ENCODE peak calls at places on chromosome 20, in eight cellular contexts. One of them, this sample, is unnamed. For H3K4me1, the result is how much of the 10 kb centered on the place peaks cover.

GRCh38 chr20:48180637-48181036 is 395.4 kb upstream of the SULF2 start:
- DNase-seq in psoas muscle: no peak
- DNase-seq in effector memory CD4-positive, alpha-beta T cell: no peak
- DNase-seq in vagina: no peak
- DNase-seq in MM.1S: no peak
- DNase-seq in GM12878: no peak
- DNase-seq in esophagus squamous epithelium: no peak
- DNase-seq in hepatocyte: no peak
- DNase-seq in this sample: no peak

GRCh38 chr20:59955131-59955796 is 3.0 kb upstream of the CDH26 start:
- DNase-seq in hepatocyte: peak
- DNase-seq in MM.1S: peak
- DNase-seq in GM12878: no peak
- DNase-seq in effector memory CD4-positive, alpha-beta T cell: no peak
- DNase-seq in esophagus squamous epithelium: no peak
- DNase-seq in psoas muscle: no peak
- DNase-seq in vagina: no peak
- DNase-seq in this sample: peak

GRCh38 chr20:60270341-60270740 is 312.1 kb downstream of the CDH26 start:
- DNase-seq in esophagus squamous epithelium: no peak
- DNase-seq in vagina: no peak
- DNase-seq in effector memory CD4-positive, alpha-beta T cell: no peak
- DNase-seq in GM12878: no peak
- DNase-seq in hepatocyte: no peak
- DNase-seq in psoas muscle: no peak
- DNase-seq in MM.1S: no peak
- DNase-seq in this sample: no peak

GRCh38 chr20:62069741-62070216 is 4.1 kb upstream of the TAF4 start:
- DNase-seq in vagina: no peak
- DNase-seq in psoas muscle: no peak
- DNase-seq in esophagus squamous epithelium: no peak
- DNase-seq in effector memory CD4-positive, alpha-beta T cell: no peak
- DNase-seq in MM.1S: no peak
- DNase-seq in GM12878: no peak
- DNase-seq in hepatocyte: peak
- DNase-seq in this sample: peak

GRCh38 chr20:49649672-49650071 is 64.0 kb downstream of the B4GALT5 start:
- DNase-seq in effector memory CD4-positive, alpha-beta T cell: no peak
- DNase-seq in vagina: no peak
- DNase-seq in hepatocyte: no peak
- DNase-seq in GM12878: no peak
- DNase-seq in esophagus squamous epithelium: no peak
- DNase-seq in psoas muscle: no peak
- DNase-seq in MM.1S: no peak
- DNase-seq in this sample: no peak

GRCh38 chr20:46999821-47000465 is 105.3 kb downstream of the EYA2 start:
- DNase-seq in hepatocyte: no peak
- DNase-seq in GM12878: no peak
- DNase-seq in psoas muscle: no peak
- DNase-seq in MM.1S: no peak
- DNase-seq in vagina: no peak
- DNase-seq in esophagus squamous epithelium: no peak
- DNase-seq in effector memory CD4-positive, alpha-beta T cell: no peak
- DNase-seq in this sample: no peak

GRCh38 chr20:12835999-12836398 is 172.8 kb upstream of the SPTLC3 start:
- DNase-seq in GM12878: no peak
- DNase-seq in psoas muscle: no peak
- DNase-seq in effector memory CD4-positive, alpha-beta T cell: no peak
- DNase-seq in esophagus squamous epithelium: no peak
- DNase-seq in hepatocyte: peak
- DNase-seq in MM.1S: no peak
- DNase-seq in vagina: no peak
- DNase-seq in this sample: no peak

GRCh38 chr20:59789641-59790040 is 143.8 kb downstream of the SYCP2 start:
- DNase-seq in GM12878: no peak
- DNase-seq in esophagus squamous epithelium: no peak
- DNase-seq in effector memory CD4-positive, alpha-beta T cell: no peak
- DNase-seq in psoas muscle: no peak
- DNase-seq in MM.1S: no peak
- DNase-seq in hepatocyte: no peak
- DNase-seq in vagina: peak
- DNase-seq in this sample: no peak

GRCh38 chr20:6576721-6577120 is 190.8 kb upstream of the BMP2 start:
- DNase-seq in psoas muscle: no peak
- DNase-seq in effector memory CD4-positive, alpha-beta T cell: no peak
- DNase-seq in GM12878: no peak
- DNase-seq in hepatocyte: no peak
- DNase-seq in vagina: no peak
- DNase-seq in MM.1S: no peak
- DNase-seq in esophagus squamous epithelium: no peak
- DNase-seq in this sample: no peak

GRCh38 chr20:4166726-4167035 is 151.3 kb upstream of the RNF24 start:
- DNase-seq in effector memory CD4-positive, alpha-beta T cell: no peak
- DNase-seq in hepatocyte: no peak
- DNase-seq in psoas muscle: no peak
- DNase-seq in esophagus squamous epithelium: no peak
- DNase-seq in GM12878: no peak
- DNase-seq in MM.1S: no peak
- DNase-seq in vagina: no peak
- DNase-seq in this sample: no peak

GRCh38 chr20:20241966-20242365 is 125.9 kb upstream of the INSM1 start:
- DNase-seq in GM12878: no peak
- DNase-seq in esophagus squamous epithelium: no peak
- DNase-seq in psoas muscle: no peak
- DNase-seq in MM.1S: no peak
- DNase-seq in vagina: no peak
- DNase-seq in hepatocyte: no peak
- DNase-seq in effector memory CD4-positive, alpha-beta T cell: no peak
- DNase-seq in this sample: no peak

GRCh38 chr20:34825530-34826362 is at the start of gene NCOA6:
- DNase-seq in psoas muscle: peak
- DNase-seq in MM.1S: peak
- DNase-seq in vagina: peak
- DNase-seq in GM12878: no peak
- DNase-seq in hepatocyte: peak
- DNase-seq in esophagus squamous epithelium: peak
- DNase-seq in effector memory CD4-positive, alpha-beta T cell: peak
- DNase-seq in this sample: peak

GRCh38 chr20:14454296-14454695 is 116.9 kb upstream of the FLRT3 start:
- DNase-seq in hepatocyte: no peak
- DNase-seq in esophagus squamous epithelium: no peak
- DNase-seq in MM.1S: no peak
- DNase-seq in vagina: no peak
- DNase-seq in psoas muscle: no peak
- DNase-seq in GM12878: no peak
- DNase-seq in effector memory CD4-positive, alpha-beta T cell: no peak
- DNase-seq in this sample: no peak

GRCh38 chr20:24966317-24967012 is 17.4 kb downstream of the CST7 start:
- DNase-seq in MM.1S: no peak
- DNase-seq in GM12878: no peak
- DNase-seq in psoas muscle: no peak
- DNase-seq in effector memory CD4-positive, alpha-beta T cell: no peak
- DNase-seq in esophagus squamous epithelium: no peak
- DNase-seq in hepatocyte: no peak
- DNase-seq in vagina: peak
- DNase-seq in this sample: no peak

GRCh38 chr20:31632503-31633338 is 5.0 kb upstream of the COX4I2 start:
- DNase-seq in esophagus squamous epithelium: no peak
- DNase-seq in vagina: no peak
- DNase-seq in GM12878: no peak
- DNase-seq in MM.1S: no peak
- DNase-seq in effector memory CD4-positive, alpha-beta T cell: no peak
- DNase-seq in hepatocyte: no peak
- DNase-seq in psoas muscle: no peak
- DNase-seq in this sample: no peak

GRCh38 chr20:31633339-31633914 is 4.3 kb upstream of the COX4I2 start:
- DNase-seq in GM12878: no peak
- DNase-seq in MM.1S: no peak
- DNase-seq in hepatocyte: peak
- DNase-seq in esophagus squamous epithelium: no peak
- DNase-seq in vagina: no peak
- DNase-seq in psoas muscle: no peak
- DNase-seq in effector memory CD4-positive, alpha-beta T cell: no peak
- DNase-seq in this sample: no peak

GRCh38 chr20:31630187-31630790 is 7.4 kb upstream of the COX4I2 start:
- DNase-seq in psoas muscle: no peak
- DNase-seq in esophagus squamous epithelium: no peak
- DNase-seq in MM.1S: no peak
- DNase-seq in GM12878: no peak
- DNase-seq in effector memory CD4-positive, alpha-beta T cell: no peak
- DNase-seq in hepatocyte: peak
- DNase-seq in vagina: no peak
- DNase-seq in this sample: no peak
- H3K27ac ChIP-seq in psoas muscle: no peak
- H3K27ac ChIP-seq in esophagus squamous epithelium: no peak
- H3K27ac ChIP-seq in MM.1S: no peak
- H3K27ac ChIP-seq in GM12878: no peak
- H3K27ac ChIP-seq in effector memory CD4-positive, alpha-beta T cell: no peak
- H3K27ac ChIP-seq in hepatocyte: peak
- H3K27ac ChIP-seq in vagina: no peak
- H3K27ac ChIP-seq in this sample: no peak

GRCh38 chr20:51494241-51495110 is 48.0 kb downstream of the NFATC2 start:
- DNase-seq in hepatocyte: no peak
- DNase-seq in effector memory CD4-positive, alpha-beta T cell: no peak
- DNase-seq in psoas muscle: no peak
- DNase-seq in esophagus squamous epithelium: no peak
- DNase-seq in vagina: no peak
- DNase-seq in GM12878: no peak
- DNase-seq in MM.1S: no peak
- DNase-seq in this sample: no peak
- H3K4me1 ChIP-seq in hepatocyte: under half
- H3K4me1 ChIP-seq in effector memory CD4-positive, alpha-beta T cell: half or more
- H3K4me1 ChIP-seq in psoas muscle: under half
- H3K4me1 ChIP-seq in esophagus squamous epithelium: under half
- H3K4me1 ChIP-seq in vagina: under half
- H3K4me1 ChIP-seq in GM12878: under half
- H3K4me1 ChIP-seq in MM.1S: under half
- H3K4me1 ChIP-seq in this sample: under half

GRCh38 chr20:37520417-37520751 is 666 bp upstream of the NNAT start:
- DNase-seq in vagina: no peak
- DNase-seq in GM12878: no peak
- DNase-seq in esophagus squamous epithelium: no peak
- DNase-seq in MM.1S: no peak
- DNase-seq in psoas muscle: no peak
- DNase-seq in effector memory CD4-positive, alpha-beta T cell: no peak
- DNase-seq in hepatocyte: no peak
- DNase-seq in this sample: no peak

GRCh38 chr20:37519508-37520416 is 1.3 kb upstream of the NNAT start:
- DNase-seq in esophagus squamous epithelium: no peak
- DNase-seq in hepatocyte: no peak
- DNase-seq in effector memory CD4-positive, alpha-beta T cell: no peak
- DNase-seq in psoas muscle: no peak
- DNase-seq in GM12878: no peak
- DNase-seq in MM.1S: no peak
- DNase-seq in vagina: no peak
- DNase-seq in this sample: no peak

GRCh38 chr20:37518059-37518458 is 3.0 kb upstream of the NNAT start:
- DNase-seq in hepatocyte: no peak
- DNase-seq in esophagus squamous epithelium: no peak
- DNase-seq in MM.1S: no peak
- DNase-seq in GM12878: no peak
- DNase-seq in effector memory CD4-positive, alpha-beta T cell: no peak
- DNase-seq in psoas muscle: no peak
- DNase-seq in vagina: no peak
- DNase-seq in this sample: no peak

GRCh38 chr20:37517371-37517748 is 3.7 kb upstream of the NNAT start:
- DNase-seq in esophagus squamous epithelium: no peak
- DNase-seq in vagina: no peak
- DNase-seq in GM12878: no peak
- DNase-seq in effector memory CD4-positive, alpha-beta T cell: no peak
- DNase-seq in hepatocyte: no peak
- DNase-seq in MM.1S: no peak
- DNase-seq in psoas muscle: no peak
- DNase-seq in this sample: no peak

GRCh38 chr20:37518606-37519507 is 2.2 kb upstream of the NNAT start:
- DNase-seq in MM.1S: no peak
- DNase-seq in esophagus squamous epithelium: no peak
- DNase-seq in psoas muscle: no peak
- DNase-seq in hepatocyte: no peak
- DNase-seq in vagina: no peak
- DNase-seq in GM12878: no peak
- DNase-seq in effector memory CD4-positive, alpha-beta T cell: no peak
- DNase-seq in this sample: no peak
- H3K27ac ChIP-seq in MM.1S: no peak
- H3K27ac ChIP-seq in esophagus squamous epithelium: peak
- H3K27ac ChIP-seq in psoas muscle: peak
- H3K27ac ChIP-seq in hepatocyte: peak
- H3K27ac ChIP-seq in vagina: peak
- H3K27ac ChIP-seq in GM12878: no peak
- H3K27ac ChIP-seq in effector memory CD4-positive, alpha-beta T cell: no peak
- H3K27ac ChIP-seq in this sample: no peak

GRCh38 chr20:45378191-45378590 is at the start of gene TP53TG5:
- DNase-seq in psoas muscle: no peak
- DNase-seq in GM12878: no peak
- DNase-seq in esophagus squamous epithelium: no peak
- DNase-seq in vagina: peak
- DNase-seq in MM.1S: no peak
- DNase-seq in effector memory CD4-positive, alpha-beta T cell: no peak
- DNase-seq in hepatocyte: no peak
- DNase-seq in this sample: no peak
- H3K4me1 ChIP-seq in psoas muscle: under half
- H3K4me1 ChIP-seq in GM12878: under half
- H3K4me1 ChIP-seq in esophagus squamous epithelium: under half
- H3K4me1 ChIP-seq in vagina: under half
- H3K4me1 ChIP-seq in MM.1S: under half
- H3K4me1 ChIP-seq in effector memory CD4-positive, alpha-beta T cell: under half
- H3K4me1 ChIP-seq in hepatocyte: under half
- H3K4me1 ChIP-seq in this sample: under half

This sample was measured in small intestine.